ENCODE peak calls at places on chromosome 15, in five cellular contexts. L, U, I, P and V are unnamed samples.

GRCh38 chr15:62241135-62241770 is 76.2 kb upstream of the C2CD4B start:
- DNase-seq in L (peak), U (no peak), I (no peak), P (peak), V (no peak)

GRCh38 chr15:69903476-69904295 is 194.0 kb downstream of the TLE3 start:
- DNase-seq in L (peak), U (no peak), I (peak), P (no peak), V (no peak)

GRCh38 chr15:41115088-41115651 is 910 bp downstream of the INO80 start:
- DNase-seq in L (peak), U (no peak), I (peak), P (peak), V (no peak)

GRCh38 chr15:95024388-95024787 is 793.0 kb downstream of the MCTP2 start:
- DNase-seq in L (peak), U (peak), I (peak), P (peak), V (no peak)

GRCh38 chr15:84889991-84890669 is 5.7 kb downstream of the SLC28A1 start:
- DNase-seq in L (no peak), U (no peak), I (no peak), P (no peak), V (no peak)

GRCh38 chr15:52021128-52021671 is 2.2 kb downstream of the MAPK6 start:
- DNase-seq in L (peak), U (peak), I (peak), P (peak), V (peak)

GRCh38 chr15:37981781-37982180 is 47.3 kb downstream of the TMCO5A start:
- DNase-seq in L (peak), U (no peak), I (peak), P (peak), V (peak)

GRCh38 chr15:52803543-52804306 is 13.6 kb upstream of the ONECUT1 start:
- DNase-seq in L (no peak), U (no peak), I (no peak), P (no peak), V (no peak)

GRCh38 chr15:40358492-40359353 is 704 bp downstream of the DISP2 start:
- DNase-seq in L (no peak), U (no peak), I (no peak), P (no peak), V (no peak)

GRCh38 chr15:90716317-90716975 is 700 bp upstream of the BLM start:
- DNase-seq in L (peak), U (no peak), I (peak), P (no peak), V (no peak)

GRCh38 chr15:39833515-39833981 is 50.9 kb upstream of the FSIP1 start:
- DNase-seq in L (peak), U (no peak), I (peak), P (no peak), V (peak)

GRCh38 chr15:90322531-90322930 is 29.6 kb upstream of the ZNF774 start:
- DNase-seq in L (no peak), U (no peak), I (no peak), P (no peak), V (no peak)

GRCh38 chr15:79541176-79541575 is 109.0 kb downstream of the MINAR1 start:
- DNase-seq in L (no peak), U (no peak), I (no peak), P (no peak), V (no peak)

GRCh38 chr15:39144613-39145012 is 436.3 kb upstream of the THBS1 start:
- DNase-seq in L (no peak), U (no peak), I (no peak), P (no peak), V (no peak)

GRCh38 chr15:94080416-94080815 is 150.9 kb upstream of the MCTP2 start:
- DNase-seq in L (no peak), U (no peak), I (peak), P (no peak), V (peak)

GRCh38 chr15:60009124-60009523 is 5.0 kb downstream of the FOXB1 start:
- DNase-seq in L (no peak), U (no peak), I (no peak), P (no peak), V (no peak)

GRCh38 chr15:29749365-29750086 is 72.7 kb downstream of the TJP1 start:
- DNase-seq in L (no peak), U (no peak), I (no peak), P (no peak), V (no peak)

GRCh38 chr15:28994142-28994829 is 108.5 kb downstream of the APBA2 start:
- DNase-seq in L (no peak), U (no peak), I (no peak), P (no peak), V (no peak)

GRCh38 chr15:66138096-66138783 is 115.3 kb downstream of the MEGF11 start:
- DNase-seq in L (peak), U (peak), I (no peak), P (no peak), V (no peak)

GRCh38 chr15:36622247-36622795 is 42.9 kb downstream of the CDIN1 start:
- DNase-seq in L (no peak), U (no peak), I (no peak), P (no peak), V (no peak)

GRCh38 chr15:43900964-43901363 is 74.2 kb downstream of the WDR76 start:
- DNase-seq in L (no peak), U (no peak), I (no peak), P (no peak), V (no peak)

GRCh38 chr15:41334293-41335120 is 1.8 kb downstream of the NUSAP1 start:
- DNase-seq in L (no peak), U (no peak), I (no peak), P (no peak), V (no peak)

GRCh38 chr15:71747128-71748083 is 62.9 kb upstream of the NR2E3 start:
- DNase-seq in L (peak), U (no peak), I (peak), P (peak), V (peak)

GRCh38 chr15:55758580-55758986 is 15.6 kb upstream of the PRTG start:
- DNase-seq in L (peak), U (no peak), I (no peak), P (no peak), V (no peak)

GRCh38 chr15:62307551-62307950 is 142.5 kb upstream of the C2CD4B start:
- DNase-seq in L (peak), U (no peak), I (peak), P (no peak), V (no peak)

GRCh38 chr15:48577495-48577894 is 68.0 kb downstream of the FBN1 start:
- DNase-seq in L (no peak), U (no peak), I (no peak), P (no peak), V (peak)

GRCh38 chr15:37035349-37035748 is 65.0 kb downstream of the MEIS2 start:
- DNase-seq in L (no peak), U (no peak), I (peak), P (no peak), V (no peak)

GRCh38 chr15:70428211-70428822 is 330.6 kb upstream of the TLE3 start:
- DNase-seq in L (no peak), U (no peak), I (no peak), P (no peak), V (no peak)

GRCh38 chr15:101118615-101119014 is 133.2 kb downstream of the CHSY1 start:
- DNase-seq in L (no peak), U (no peak), I (no peak), P (no peak), V (no peak)

GRCh38 chr15:83015361-83015760 is 3.9 kb upstream of the C15orf40 start:
- DNase-seq in L (no peak), U (no peak), I (no peak), P (no peak), V (no peak)

GRCh38 chr15:83010709-83011270 is 649 bp downstream of the C15orf40 start:
- DNase-seq in L (peak), U (peak), I (peak), P (peak), V (peak)

GRCh38 chr15:83011271-83012037 is at the start of gene C15orf40:
- DNase-seq in L (peak), U (peak), I (peak), P (peak), V (peak)

GRCh38 chr15:83014205-83014653 is 2.8 kb upstream of the C15orf40 start:
- DNase-seq in L (no peak), U (no peak), I (no peak), P (no peak), V (no peak)

GRCh38 chr15:83012038-83012490 is 625 bp upstream of the C15orf40 start:
- DNase-seq in L (no peak), U (no peak), I (peak), P (no peak), V (no peak)
- H3K4me3 ChIP-seq in L (peak), U (peak), I (peak), P (peak), V (peak)

DNA sequence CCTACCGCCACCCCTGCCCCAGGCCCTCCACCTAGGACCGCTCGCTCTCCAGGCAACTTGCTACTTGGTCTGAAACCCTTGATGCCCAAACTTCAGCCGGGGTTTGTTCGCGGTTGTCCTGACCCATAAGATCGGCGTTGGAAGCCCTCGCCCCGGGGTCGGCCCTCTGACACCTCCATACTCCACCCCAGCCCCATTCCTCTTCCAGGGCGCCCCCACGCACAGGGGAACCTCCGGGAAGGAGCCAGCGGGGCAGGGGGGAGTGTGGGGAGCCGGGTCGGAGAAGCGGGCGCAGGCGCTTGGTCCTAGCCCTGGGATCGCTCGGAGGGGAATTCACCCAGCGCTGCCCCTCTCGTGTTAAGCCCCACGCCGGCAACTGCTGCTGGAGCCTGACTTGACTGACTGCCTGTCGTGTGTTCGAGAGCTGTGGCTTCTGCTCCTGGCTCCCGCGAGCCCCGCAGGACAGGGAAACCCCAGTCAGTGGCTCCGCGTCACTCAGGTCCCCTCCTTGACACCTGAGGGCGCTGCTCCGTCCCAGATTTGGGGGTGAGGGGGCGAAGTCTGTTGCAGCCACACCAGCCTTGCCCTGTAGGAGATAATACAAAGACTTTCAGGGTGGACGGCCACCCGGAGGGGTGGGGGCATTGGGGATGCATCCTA is 675 bp downstream of the RYR3 start:
- DNase-seq in L (no peak), U (no peak), I (no peak), P (no peak), V (no peak)
- TF ChIP-seq CTCF in L (no peak), U (no peak), I (no peak), P (no peak), V (no peak)

GRCh38 chr15:64845826-64846225 is 4.1 kb downstream of the PLEKHO2 start:
- DNase-seq in L (no peak), U (no peak), I (no peak), P (no peak), V (no peak)
- H3K4me3 ChIP-seq in L (no peak), U (no peak), I (peak), P (no peak), V (no peak)

GRCh38 chr15:99906356-99906755 is 173.1 kb upstream of the LYSMD4 start:
- DNase-seq in L (no peak), U (no peak), I (no peak), P (no peak), V (no peak)

GRCh38 chr15:99906793-99907192 is 173.6 kb upstream of the LYSMD4 start:
- DNase-seq in L (no peak), U (no peak), I (no peak), P (no peak), V (no peak)

GRCh38 chr15:99907698-99908097 is 174.5 kb upstream of the LYSMD4 start:
- DNase-seq in L (no peak), U (no peak), I (no peak), P (no peak), V (no peak)

GRCh38 chr15:99911824-99912223 is 178.6 kb upstream of the LYSMD4 start:
- DNase-seq in L (peak), U (no peak), I (no peak), P (no peak), V (no peak)

GRCh38 chr15:99909914-99910313 is 176.7 kb upstream of the LYSMD4 start:
- DNase-seq in L (peak), U (no peak), I (no peak), P (peak), V (no peak)
- TF ChIP-seq CTCF in L (peak), U (no peak), I (peak), P (peak), V (peak)

DNA sequence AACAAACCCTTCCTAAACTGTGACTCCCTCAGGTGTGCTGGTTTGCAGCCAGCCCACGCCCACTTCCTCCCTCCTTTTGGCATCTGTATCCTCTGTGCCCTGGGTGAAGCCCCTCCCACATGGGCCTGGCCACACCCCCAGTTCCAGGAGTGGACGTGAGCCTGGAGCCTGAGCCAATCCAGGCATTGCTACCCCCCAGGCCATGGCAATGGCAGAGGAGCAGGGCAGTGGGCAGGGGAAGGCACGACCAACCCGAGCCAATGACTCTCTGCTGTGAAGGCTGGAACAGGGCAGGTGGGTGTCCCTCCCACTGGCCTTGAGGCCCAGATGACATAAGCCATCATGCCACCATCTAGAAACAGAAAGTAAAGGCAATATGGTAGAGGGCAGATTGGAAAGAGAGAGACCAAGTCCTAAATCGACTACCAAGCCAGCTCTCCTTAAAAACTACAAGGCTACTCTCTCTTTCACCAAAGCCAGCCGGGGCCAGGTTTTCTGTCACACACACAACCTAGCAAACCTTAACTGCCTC is 18.6 kb downstream of the FAM174B start:
- DNase-seq in L (no peak), U (no peak), I (no peak), P (peak), V (no peak)
- H3K4me3 ChIP-seq in L (no peak), U (no peak), I (no peak), P (no peak), V (no peak)

DNA sequence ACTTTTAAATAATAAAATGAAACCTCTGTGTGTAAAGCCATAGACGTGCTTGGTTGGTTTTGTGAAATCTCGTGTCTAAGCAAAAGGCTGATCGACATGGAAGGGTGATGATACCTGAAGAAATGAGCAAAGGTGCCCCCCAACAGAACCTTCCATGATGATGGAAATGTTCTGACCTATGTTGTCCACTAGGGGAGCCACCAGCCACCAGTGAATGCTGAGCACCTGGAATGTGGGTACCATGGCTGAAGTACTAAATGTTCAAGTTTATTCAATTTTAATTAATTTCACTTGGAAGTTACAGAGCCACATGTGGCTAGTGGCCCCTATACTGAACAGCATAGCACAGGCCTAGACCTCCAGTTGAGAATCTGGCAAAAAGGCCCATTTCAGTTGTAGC is 158.8 kb downstream of the POLR2M start:
- DNase-seq in L (peak), U (no peak), I (no peak), P (no peak), V (no peak)
- TF ChIP-seq CTCF in L (peak), U (no peak), I (peak), P (peak), V (peak)

GRCh38 chr15:73965094-73965729 is 26.9 kb downstream of the STOML1 start:
- DNase-seq in L (no peak), U (no peak), I (no peak), P (no peak), V (no peak)
- H3K4me3 ChIP-seq in L (no peak), U (no peak), I (no peak), P (peak), V (no peak)

GRCh38 chr15:78261062-78261461 is 3.3 kb upstream of the DNAJA4 start:
- DNase-seq in L (no peak), U (no peak), I (no peak), P (no peak), V (no peak)
- TF ChIP-seq CTCF in L (no peak), U (no peak), I (no peak), P (no peak), V (no peak)

GRCh38 chr15:96122077-96123027 is 208.1 kb upstream of the NR2F2 start:
- DNase-seq in L (no peak), U (no peak), I (no peak), P (peak), V (no peak)
- H3K4me3 ChIP-seq in L (no peak), U (no peak), I (no peak), P (no peak), V (no peak)

GRCh38 chr15:42800731-42801474 is 64.0 kb upstream of the CDAN1 start:
- DNase-seq in L (no peak), U (no peak), I (no peak), P (no peak), V (no peak)
- TF ChIP-seq CTCF in L (no peak), U (no peak), I (no peak), P (no peak), V (peak)